ENCODE peak calls at places on chromosomes 11 and 22, in four cellular contexts. Q is IMR-90, U is K562, O is GM12878. Z is an unnamed sample.

GRCh38 chr22:26318975-26319374 is 110.1 kb upstream of the ASPHD2 start:
- DNase-seq in U (peak), O (no peak), Q (no peak), Z (no peak)

GRCh38 chr11:118882489-118882888 is 1.2 kb upstream of the CXCR5 start:
- DNase-seq in U (no peak), Q (no peak), O (no peak), Z (no peak)

GRCh38 chr11:117097567-117098268 is 510 bp downstream of the SIK3 start:
- DNase-seq in Q (no peak), O (no peak), U (peak), Z (peak)

GRCh38 chr11:11989774-11990744 is 18.4 kb downstream of the DKK3 start:
- DNase-seq in O (no peak), U (no peak), Q (no peak), Z (no peak)

GRCh38 chr22:33919591-33920501 is at the start of gene LARGE1:
- DNase-seq in U (peak), O (no peak), Q (peak), Z (peak)

GRCh38 chr22:32958021-32958420 is 100.2 kb downstream of the SYN3 start:
- DNase-seq in U (no peak), Q (no peak), O (no peak), Z (no peak)

GRCh38 chr22:28884754-28885375 is 1.5 kb downstream of the ZNRF3 start:
- DNase-seq in U (no peak), O (no peak), Q (no peak), Z (no peak)

GRCh38 chr11:92383430-92383829 is 158.8 kb downstream of the FAT3 start:
- DNase-seq in O (no peak), Q (peak), U (no peak), Z (peak)

GRCh38 chr11:90756617-90757016 is 533.8 kb upstream of the CHORDC1 start:
- DNase-seq in U (no peak), Q (no peak), O (no peak), Z (no peak)

GRCh38 chr11:28417601-28418323 is 309.6 kb downstream of the METTL15 start:
- DNase-seq in O (no peak), Q (peak), U (no peak), Z (no peak)

GRCh38 chr22:19608114-19608494 is 83.9 kb upstream of the CLDN5 start:
- DNase-seq in Q (no peak), O (no peak), U (no peak), Z (no peak)

GRCh38 chr11:36702330-36703054 is 104.5 kb upstream of the RAG2 start:
- DNase-seq in O (peak), Q (peak), U (peak), Z (peak)

GRCh38 chr11:72821920-72822799 is 7.9 kb downstream of the ATG16L2 start:
- DNase-seq in Q (peak), U (peak), O (peak), Z (peak)

GRCh38 chr22:40215266-40215665 is 37.5 kb downstream of the TNRC6B start:
- DNase-seq in U (no peak), O (no peak), Q (no peak), Z (no peak)

GRCh38 chr11:94895451-94895850 is 77.9 kb downstream of the CWC15 start:
- DNase-seq in O (no peak), U (no peak), Q (peak), Z (no peak)

DNA sequence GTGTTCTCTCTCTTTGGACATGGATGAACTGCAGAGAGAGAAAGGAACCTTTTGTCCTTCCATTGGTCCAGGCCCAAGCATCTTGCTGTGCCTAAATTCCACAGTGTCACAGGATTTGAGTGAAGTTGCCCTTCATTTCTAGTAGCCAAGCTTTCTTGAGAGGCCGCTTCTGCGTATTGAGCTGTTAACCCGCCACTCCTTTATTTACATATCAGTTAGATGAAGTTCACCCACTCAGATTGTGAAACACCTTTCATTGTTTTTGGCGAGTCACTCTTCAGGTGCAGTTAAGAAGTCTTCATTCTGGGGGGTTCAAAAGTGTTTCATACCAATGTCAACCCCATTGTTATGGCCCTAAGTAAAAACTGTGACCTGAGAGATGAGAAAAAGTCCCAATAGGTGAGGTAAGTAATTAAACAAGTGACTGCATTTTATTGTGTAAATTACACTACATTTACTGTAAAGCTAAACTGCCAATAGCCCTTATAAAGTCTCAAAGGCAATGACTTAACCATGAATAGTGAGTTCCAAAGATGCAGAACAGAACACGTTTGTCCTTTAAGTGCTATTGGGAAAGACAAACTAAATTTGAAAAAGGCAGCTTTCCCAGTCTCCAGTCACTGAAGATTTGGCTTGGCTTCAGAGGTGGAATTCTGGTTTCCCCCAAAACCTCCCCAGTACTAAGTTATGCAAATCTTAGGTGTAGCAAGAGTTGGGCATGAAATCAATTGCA is 61.0 kb downstream of the APIP start:
- DNase-seq in U (no peak), O (no peak), Q (no peak), Z (no peak)
- TF ChIP-seq ELK1 in U (no peak), O (no peak), Q (no peak), Z (no peak)

DNA sequence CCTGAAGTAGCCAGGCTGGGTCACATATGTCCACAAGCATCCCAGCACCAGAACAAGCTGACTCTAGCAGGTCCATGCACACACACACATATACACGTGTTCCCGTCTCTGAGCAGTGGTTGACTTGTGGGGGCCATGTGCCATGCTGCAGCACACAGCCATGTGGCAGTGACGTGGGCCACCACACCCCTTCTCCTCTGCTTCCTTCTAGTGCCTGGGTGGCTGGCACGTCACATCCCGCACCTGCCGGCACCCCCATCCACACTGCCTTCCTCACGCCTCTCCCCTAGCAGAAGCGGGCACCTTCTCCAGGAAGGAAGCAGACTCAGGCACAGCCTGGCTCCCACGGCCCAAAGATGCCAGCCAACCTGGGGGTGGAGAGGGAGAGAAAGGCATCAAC is 9.5 kb downstream of the SYT7 start:
- DNase-seq in Q (no peak), U (no peak), O (no peak), Z (no peak)
- TF ChIP-seq BHLHE40 in Q (no peak), U (no peak), O (no peak), Z (no peak)

GRCh38 chr11:77141034-77141433 is 13.0 kb downstream of the MYO7A start:
- DNase-seq in O (no peak), Q (peak), U (no peak), Z (no peak)
- TF ChIP-seq ELK1 in O (no peak), Q (no peak), U (no peak), Z (no peak)

GRCh38 chr11:76073716-76074115 is 132.6 kb downstream of the WNT11 start:
- DNase-seq in U (no peak), O (no peak), Q (peak), Z (no peak)

GRCh38 chr11:76076749-76077148 is 129.6 kb downstream of the WNT11 start:
- DNase-seq in U (no peak), O (no peak), Q (no peak), Z (no peak)

GRCh38 chr11:76074178-76075112 is 131.9 kb downstream of the WNT11 start:
- DNase-seq in U (peak), O (no peak), Q (peak), Z (no peak)

GRCh38 chr11:76075699-76076098 is 130.6 kb downstream of the WNT11 start:
- DNase-seq in O (no peak), U (no peak), Q (peak), Z (no peak)

GRCh38 chr11:76077575-76078150 is 128.6 kb downstream of the WNT11 start:
- DNase-seq in U (no peak), O (no peak), Q (peak), Z (no peak)
- TF ChIP-seq BHLHE40 in U (no peak), O (no peak), Q (no peak), Z (no peak)